ENCODE peak calls at places on chromosomes 13 and 19, in four cellular contexts. J is colonic mucosa; Z is RWPE2; O is CD8-positive, alpha-beta T cell. I is an unnamed sample.

GRCh38 chr19:48290923-48291700 is 21.2 kb downstream of the ZNF114 start:
- DNase-seq in Z (peak; percentile 67), J (peak; percentile 78), O (peak; percentile 83), I (peak; percentile 75)

GRCh38 chr13:111589321-111589720 is 268.9 kb downstream of the TEX29 start:
- DNase-seq in O (no peak), Z (no peak), J (no peak), I (no peak)

GRCh38 chr19:18385675-18386542 is at the start of gene GDF15:
- DNase-seq in Z (no peak), J (peak; percentile 98), O (no peak), I (peak; percentile 69)

GRCh38 chr13:28394422-28394821 is 100.5 kb downstream of the FLT1 start:
- DNase-seq in O (no peak), Z (no peak), J (no peak), I (no peak)

GRCh38 chr13:50389726-50390125 is 374.5 kb downstream of the KCNRG start:
- DNase-seq in J (no peak), Z (no peak), O (no peak), I (no peak)

GRCh38 chr19:58279042-58279924 is 528 bp downstream of the ZNF8 start:
- DNase-seq in O (no peak), J (peak; percentile 78), Z (peak; percentile 76), I (peak; percentile 65)

GRCh38 chr13:88303157-88303556 is 632.0 kb downstream of the SLITRK5 start:
- DNase-seq in J (no peak), O (no peak), Z (no peak), I (no peak)

GRCh38 chr19:33303791-33304759 is 1.7 kb upstream of the CEBPA start:
- DNase-seq in Z (peak; percentile 29), J (no peak), O (no peak), I (no peak)

GRCh38 chr13:44651724-44652123 is 75.6 kb upstream of the TSC22D1 start:
- DNase-seq in Z (no peak), J (no peak), O (no peak), I (no peak)

GRCh38 chr19:12782424-12783225 is 7.3 kb upstream of the HOOK2 start:
- DNase-seq in Z (no peak), J (peak; percentile 84), O (peak; percentile 96), I (peak; percentile 91)

GRCh38 chr13:81987159-81987558 is 1646.2 kb upstream of the SPRY2 start:
- DNase-seq in J (no peak), O (no peak), Z (no peak), I (no peak)

GRCh38 chr13:46553521-46553885 is 533 bp downstream of the LRCH1 start:
- DNase-seq in Z (no peak), J (peak; percentile 41), O (no peak), I (no peak)

GRCh38 chr13:100544866-100545683 is 43.5 kb downstream of the GGACT start:
- DNase-seq in O (peak; percentile 41), Z (no peak), J (no peak), I (no peak)

GRCh38 chr19:30799854-30800755 is 427.9 kb downstream of the ZNF536 start:
- DNase-seq in O (no peak), Z (no peak), J (peak; percentile 38), I (no peak)

GRCh38 chr13:20460744-20461143 is 64.9 kb downstream of the CRYL1 start:
- DNase-seq in J (no peak), O (no peak), Z (no peak), I (no peak)

GRCh38 chr13:102710261-102710679 is 15.4 kb upstream of the METTL21C start:
- DNase-seq in Z (no peak), J (no peak), O (no peak), I (no peak)

GRCh38 chr19:44808463-44809371 is at the start of gene BCAM:
- DNase-seq in J (peak; percentile 68), O (no peak), Z (no peak), I (peak; percentile 80)

GRCh38 chr13:73336789-73337188 is 278.0 kb downstream of the KLF5 start:
- DNase-seq in O (no peak), Z (no peak), J (no peak), I (no peak)

GRCh38 chr13:97018029-97018819 is 23.9 kb upstream of the OXGR1 start:
- DNase-seq in J (peak; percentile 35), O (no peak), Z (no peak), I (peak; percentile 42)

GRCh38 chr19:45376045-45376724 is 5.8 kb upstream of the ERCC2 start:
- DNase-seq in Z (no peak), J (no peak), O (no peak), I (peak; percentile 97)

GRCh38 chr13:40206241-40207109 is 460.0 kb downstream of the FOXO1 start:
- DNase-seq in J (no peak), Z (peak; percentile 70), O (peak; percentile 84), I (no peak)

GRCh38 chr19:16337809-16338469 is 13.3 kb downstream of the KLF2 start:
- DNase-seq in O (no peak), Z (no peak), J (no peak), I (no peak)

DNA sequence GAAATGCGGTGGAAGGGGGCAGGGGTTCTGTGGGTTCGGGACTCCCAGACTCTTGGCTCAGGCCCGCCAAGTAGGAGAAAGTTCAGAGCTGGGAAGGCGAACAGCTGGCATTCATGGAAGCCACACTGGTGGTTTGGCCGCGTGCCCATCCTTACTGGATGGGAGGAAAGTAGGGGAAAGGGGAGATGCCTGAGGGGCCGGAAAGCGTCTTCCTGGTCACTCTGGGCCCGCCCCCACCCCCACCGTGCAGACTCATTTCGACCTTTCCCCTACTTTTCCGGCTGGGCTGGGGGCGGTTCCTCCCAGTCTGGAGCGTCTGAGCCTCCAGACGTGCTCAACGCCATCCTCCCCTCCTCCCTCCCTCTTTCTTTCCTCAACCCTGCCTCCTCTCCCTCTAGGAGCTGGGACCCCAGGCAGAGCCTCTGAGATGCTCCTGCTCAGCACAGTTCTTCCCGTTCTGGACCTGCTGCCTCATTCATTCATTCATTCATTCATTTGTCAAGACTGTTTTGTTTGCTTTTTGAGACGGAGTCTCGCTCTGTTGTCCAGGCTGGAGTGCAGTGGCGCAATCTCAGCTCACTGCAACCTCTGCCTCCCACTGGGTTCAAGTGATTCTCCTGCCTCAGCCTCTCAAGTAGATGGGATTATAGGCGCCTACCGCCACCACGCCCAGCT is 3.5 kb downstream of the ANGPTL4 start:
- DNase-seq in J (peak; percentile 79), Z (peak; percentile 97), O (no peak), I (peak; percentile 98)
- H3K4me1 ChIP-seq in J (peaks cover 17% of the 10 kb centered on the region), Z (peaks cover 15% of the 10 kb centered on the region), O (peaks cover 13% of the 10 kb centered on the region), I (peaks cover 34% of the 10 kb centered on the region)

DNA sequence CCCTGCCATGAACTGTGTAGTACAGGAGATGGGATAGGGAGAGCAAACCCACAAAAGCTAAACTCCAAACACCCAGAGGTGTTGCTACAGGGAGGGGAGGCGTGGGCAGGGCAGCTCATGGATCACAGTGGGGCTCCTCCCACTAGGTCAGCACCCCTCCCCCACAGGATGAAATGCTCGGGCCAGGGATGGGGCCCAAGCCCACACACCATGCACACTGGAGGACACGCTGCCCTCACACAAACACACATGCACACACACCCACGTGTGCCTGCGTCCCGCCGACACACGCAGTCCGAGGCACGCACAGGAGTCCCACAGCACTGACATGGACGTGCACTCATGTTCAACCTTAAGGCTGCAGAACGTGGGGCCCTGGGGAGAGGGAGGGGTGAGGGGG is 6.0 kb upstream of the CCNP start:
- DNase-seq in Z (no peak), O (no peak), J (no peak), I (no peak)
- H3K27ac ChIP-seq in Z (no peak overlapping the region), O (no peak overlapping the region), J (no peak overlapping the region), I (no peak overlapping the region)

GRCh38 chr13:25378528-25378927 is 6.8 kb downstream of the ATP8A2 start:
- DNase-seq in O (no peak), J (no peak), Z (no peak), I (no peak)

GRCh38 chr13:25380741-25381324 is 9.1 kb downstream of the ATP8A2 start:
- DNase-seq in Z (no peak), J (no peak), O (no peak), I (no peak)

GRCh38 chr13:25377244-25377962 is 5.6 kb downstream of the ATP8A2 start:
- DNase-seq in Z (no peak), O (no peak), J (no peak), I (no peak)

GRCh38 chr13:25375727-25376358 is 4.1 kb downstream of the ATP8A2 start:
- DNase-seq in J (peak; percentile 22), O (no peak), Z (no peak), I (no peak)

GRCh38 chr13:25380082-25380481 is 8.3 kb downstream of the ATP8A2 start:
- DNase-seq in J (no peak), Z (no peak), O (no peak), I (no peak)
- H3K27me3 ChIP-seq in J (peaks cover 8% of the 10 kb centered on the region), Z (peaks cover under 1% of the 10 kb centered on the region), O (peaks cover 2% of the 10 kb centered on the region), I (peaks cover 6% of the 10 kb centered on the region)

GRCh38 chr19:2185734-2186070 is 22.0 kb downstream of the DOT1L start:
- DNase-seq in J (no peak), Z (no peak), O (no peak), I (no peak)
- H3K4me1 ChIP-seq in J (no peaks in the 10 kb centered on the region), Z (no peaks in the 10 kb centered on the region), O (no peaks in the 10 kb centered on the region), I (peaks cover 30% of the 10 kb centered on the region)